ENCODE peak calls at places on chromosomes 12 and 14, in seven cellular contexts. One of them, this sample, is unnamed.

GRCh38 chr12:8033153-8034044 is 883 bp downstream of the FOXJ2 start:
- DNase-seq in DMS153: no peak
- DNase-seq in activated naive CD8-positive, alpha-beta T cell treated with anti-CD3 and anti-CD28 coated beads, Interleukin-2, amount 10 ng/mL, durations not matched to agents 7 days and 5 days: peak
- DNase-seq in stimulated activated CD4-positive, alpha-beta T cell treated with anti-CD3 and anti-CD28 coated beads, Interleukin-4, amount 100 ng/mL, for 48 hours: no peak
- DNase-seq in effector memory CD8-positive, alpha-beta T cell: no peak
- DNase-seq in WTC11: peak
- DNase-seq in T-helper 22 cell: peak
- DNase-seq in this sample: peak

GRCh38 chr12:43206396-43206795 is 345.6 kb downstream of the ADAMTS20 start:
- DNase-seq in DMS153: no peak
- DNase-seq in activated naive CD8-positive, alpha-beta T cell treated with anti-CD3 and anti-CD28 coated beads, Interleukin-2, amount 10 ng/mL, durations not matched to agents 7 days and 5 days: no peak
- DNase-seq in stimulated activated CD4-positive, alpha-beta T cell treated with anti-CD3 and anti-CD28 coated beads, Interleukin-4, amount 100 ng/mL, for 48 hours: no peak
- DNase-seq in effector memory CD8-positive, alpha-beta T cell: no peak
- DNase-seq in WTC11: no peak
- DNase-seq in T-helper 22 cell: no peak
- DNase-seq in this sample: no peak

GRCh38 chr12:6193853-6194815 is 6.1 kb upstream of the CD9 start:
- DNase-seq in DMS153: no peak
- DNase-seq in activated naive CD8-positive, alpha-beta T cell treated with anti-CD3 and anti-CD28 coated beads, Interleukin-2, amount 10 ng/mL, durations not matched to agents 7 days and 5 days: no peak
- DNase-seq in stimulated activated CD4-positive, alpha-beta T cell treated with anti-CD3 and anti-CD28 coated beads, Interleukin-4, amount 100 ng/mL, for 48 hours: no peak
- DNase-seq in effector memory CD8-positive, alpha-beta T cell: no peak
- DNase-seq in WTC11: peak
- DNase-seq in T-helper 22 cell: no peak
- DNase-seq in this sample: peak

GRCh38 chr14:72644758-72645489 is 249.0 kb downstream of the DPF3 start:
- DNase-seq in DMS153: no peak
- DNase-seq in activated naive CD8-positive, alpha-beta T cell treated with anti-CD3 and anti-CD28 coated beads, Interleukin-2, amount 10 ng/mL, durations not matched to agents 7 days and 5 days: no peak
- DNase-seq in stimulated activated CD4-positive, alpha-beta T cell treated with anti-CD3 and anti-CD28 coated beads, Interleukin-4, amount 100 ng/mL, for 48 hours: no peak
- DNase-seq in effector memory CD8-positive, alpha-beta T cell: no peak
- DNase-seq in WTC11: no peak
- DNase-seq in T-helper 22 cell: no peak
- DNase-seq in this sample: no peak

GRCh38 chr14:61547186-61548121 is 147.9 kb upstream of the HIF1A start:
- DNase-seq in DMS153: no peak
- DNase-seq in activated naive CD8-positive, alpha-beta T cell treated with anti-CD3 and anti-CD28 coated beads, Interleukin-2, amount 10 ng/mL, durations not matched to agents 7 days and 5 days: no peak
- DNase-seq in stimulated activated CD4-positive, alpha-beta T cell treated with anti-CD3 and anti-CD28 coated beads, Interleukin-4, amount 100 ng/mL, for 48 hours: no peak
- DNase-seq in effector memory CD8-positive, alpha-beta T cell: no peak
- DNase-seq in WTC11: no peak
- DNase-seq in T-helper 22 cell: no peak
- DNase-seq in this sample: no peak

GRCh38 chr12:78431931-78432330 is 432.6 kb upstream of the SYT1 start:
- DNase-seq in DMS153: no peak
- DNase-seq in activated naive CD8-positive, alpha-beta T cell treated with anti-CD3 and anti-CD28 coated beads, Interleukin-2, amount 10 ng/mL, durations not matched to agents 7 days and 5 days: no peak
- DNase-seq in stimulated activated CD4-positive, alpha-beta T cell treated with anti-CD3 and anti-CD28 coated beads, Interleukin-4, amount 100 ng/mL, for 48 hours: no peak
- DNase-seq in effector memory CD8-positive, alpha-beta T cell: no peak
- DNase-seq in WTC11: no peak
- DNase-seq in T-helper 22 cell: no peak
- DNase-seq in this sample: no peak

GRCh38 chr12:78095623-78096022 is 264.9 kb downstream of the NAV3 start:
- DNase-seq in DMS153: no peak
- DNase-seq in activated naive CD8-positive, alpha-beta T cell treated with anti-CD3 and anti-CD28 coated beads, Interleukin-2, amount 10 ng/mL, durations not matched to agents 7 days and 5 days: no peak
- DNase-seq in stimulated activated CD4-positive, alpha-beta T cell treated with anti-CD3 and anti-CD28 coated beads, Interleukin-4, amount 100 ng/mL, for 48 hours: no peak
- DNase-seq in effector memory CD8-positive, alpha-beta T cell: no peak
- DNase-seq in WTC11: no peak
- DNase-seq in T-helper 22 cell: no peak
- DNase-seq in this sample: no peak

GRCh38 chr14:49993565-49993964 is 100.7 kb downstream of the ARF6 start:
- DNase-seq in DMS153: no peak
- DNase-seq in activated naive CD8-positive, alpha-beta T cell treated with anti-CD3 and anti-CD28 coated beads, Interleukin-2, amount 10 ng/mL, durations not matched to agents 7 days and 5 days: no peak
- DNase-seq in stimulated activated CD4-positive, alpha-beta T cell treated with anti-CD3 and anti-CD28 coated beads, Interleukin-4, amount 100 ng/mL, for 48 hours: no peak
- DNase-seq in effector memory CD8-positive, alpha-beta T cell: no peak
- DNase-seq in WTC11: no peak
- DNase-seq in T-helper 22 cell: no peak
- DNase-seq in this sample: no peak

GRCh38 chr14:105398044-105398725 is at the start of gene TEX22:
- DNase-seq in DMS153: peak
- DNase-seq in activated naive CD8-positive, alpha-beta T cell treated with anti-CD3 and anti-CD28 coated beads, Interleukin-2, amount 10 ng/mL, durations not matched to agents 7 days and 5 days: peak
- DNase-seq in stimulated activated CD4-positive, alpha-beta T cell treated with anti-CD3 and anti-CD28 coated beads, Interleukin-4, amount 100 ng/mL, for 48 hours: peak
- DNase-seq in effector memory CD8-positive, alpha-beta T cell: peak
- DNase-seq in WTC11: peak
- DNase-seq in T-helper 22 cell: peak
- DNase-seq in this sample: peak

GRCh38 chr14:58964598-58964928 is 223.9 kb upstream of the DAAM1 start:
- DNase-seq in DMS153: peak
- DNase-seq in activated naive CD8-positive, alpha-beta T cell treated with anti-CD3 and anti-CD28 coated beads, Interleukin-2, amount 10 ng/mL, durations not matched to agents 7 days and 5 days: no peak
- DNase-seq in stimulated activated CD4-positive, alpha-beta T cell treated with anti-CD3 and anti-CD28 coated beads, Interleukin-4, amount 100 ng/mL, for 48 hours: no peak
- DNase-seq in effector memory CD8-positive, alpha-beta T cell: no peak
- DNase-seq in WTC11: no peak
- DNase-seq in T-helper 22 cell: no peak
- DNase-seq in this sample: no peak

GRCh38 chr14:72716471-72716870 is 177.4 kb downstream of the DPF3 start:
- DNase-seq in DMS153: no peak
- DNase-seq in activated naive CD8-positive, alpha-beta T cell treated with anti-CD3 and anti-CD28 coated beads, Interleukin-2, amount 10 ng/mL, durations not matched to agents 7 days and 5 days: no peak
- DNase-seq in stimulated activated CD4-positive, alpha-beta T cell treated with anti-CD3 and anti-CD28 coated beads, Interleukin-4, amount 100 ng/mL, for 48 hours: no peak
- DNase-seq in effector memory CD8-positive, alpha-beta T cell: no peak
- DNase-seq in WTC11: no peak
- DNase-seq in T-helper 22 cell: no peak
- DNase-seq in this sample: no peak

GRCh38 chr14:69941768-69942742 is 62.8 kb downstream of the SMOC1 start:
- DNase-seq in DMS153: no peak
- DNase-seq in activated naive CD8-positive, alpha-beta T cell treated with anti-CD3 and anti-CD28 coated beads, Interleukin-2, amount 10 ng/mL, durations not matched to agents 7 days and 5 days: no peak
- DNase-seq in stimulated activated CD4-positive, alpha-beta T cell treated with anti-CD3 and anti-CD28 coated beads, Interleukin-4, amount 100 ng/mL, for 48 hours: no peak
- DNase-seq in effector memory CD8-positive, alpha-beta T cell: no peak
- DNase-seq in WTC11: no peak
- DNase-seq in T-helper 22 cell: no peak
- DNase-seq in this sample: no peak

GRCh38 chr14:90499121-90499520 is 102.3 kb downstream of the CALM1 start:
- DNase-seq in DMS153: no peak
- DNase-seq in activated naive CD8-positive, alpha-beta T cell treated with anti-CD3 and anti-CD28 coated beads, Interleukin-2, amount 10 ng/mL, durations not matched to agents 7 days and 5 days: no peak
- DNase-seq in stimulated activated CD4-positive, alpha-beta T cell treated with anti-CD3 and anti-CD28 coated beads, Interleukin-4, amount 100 ng/mL, for 48 hours: no peak
- DNase-seq in effector memory CD8-positive, alpha-beta T cell: no peak
- DNase-seq in WTC11: no peak
- DNase-seq in T-helper 22 cell: no peak
- DNase-seq in this sample: peak

GRCh38 chr12:1047898-1048660 is 57.1 kb downstream of the ERC1 start:
- DNase-seq in DMS153: no peak
- DNase-seq in activated naive CD8-positive, alpha-beta T cell treated with anti-CD3 and anti-CD28 coated beads, Interleukin-2, amount 10 ng/mL, durations not matched to agents 7 days and 5 days: no peak
- DNase-seq in stimulated activated CD4-positive, alpha-beta T cell treated with anti-CD3 and anti-CD28 coated beads, Interleukin-4, amount 100 ng/mL, for 48 hours: no peak
- DNase-seq in effector memory CD8-positive, alpha-beta T cell: no peak
- DNase-seq in WTC11: no peak
- DNase-seq in T-helper 22 cell: no peak
- DNase-seq in this sample: peak

GRCh38 chr14:90645842-90646443 is 170.3 kb downstream of the TTC7B start:
- DNase-seq in DMS153: no peak
- DNase-seq in activated naive CD8-positive, alpha-beta T cell treated with anti-CD3 and anti-CD28 coated beads, Interleukin-2, amount 10 ng/mL, durations not matched to agents 7 days and 5 days: no peak
- DNase-seq in stimulated activated CD4-positive, alpha-beta T cell treated with anti-CD3 and anti-CD28 coated beads, Interleukin-4, amount 100 ng/mL, for 48 hours: no peak
- DNase-seq in effector memory CD8-positive, alpha-beta T cell: no peak
- DNase-seq in WTC11: peak
- DNase-seq in T-helper 22 cell: no peak
- DNase-seq in this sample: peak

GRCh38 chr12:108918206-108918605 is 38.3 kb downstream of the DAO start:
- DNase-seq in DMS153: no peak
- DNase-seq in activated naive CD8-positive, alpha-beta T cell treated with anti-CD3 and anti-CD28 coated beads, Interleukin-2, amount 10 ng/mL, durations not matched to agents 7 days and 5 days: no peak
- DNase-seq in stimulated activated CD4-positive, alpha-beta T cell treated with anti-CD3 and anti-CD28 coated beads, Interleukin-4, amount 100 ng/mL, for 48 hours: no peak
- DNase-seq in effector memory CD8-positive, alpha-beta T cell: no peak
- DNase-seq in WTC11: no peak
- DNase-seq in T-helper 22 cell: no peak
- DNase-seq in this sample: peak

GRCh38 chr12:48045061-48045846 is 41.0 kb upstream of the COL2A1 start:
- DNase-seq in DMS153: no peak
- DNase-seq in activated naive CD8-positive, alpha-beta T cell treated with anti-CD3 and anti-CD28 coated beads, Interleukin-2, amount 10 ng/mL, durations not matched to agents 7 days and 5 days: no peak
- DNase-seq in stimulated activated CD4-positive, alpha-beta T cell treated with anti-CD3 and anti-CD28 coated beads, Interleukin-4, amount 100 ng/mL, for 48 hours: no peak
- DNase-seq in effector memory CD8-positive, alpha-beta T cell: no peak
- DNase-seq in WTC11: no peak
- DNase-seq in T-helper 22 cell: no peak
- DNase-seq in this sample: no peak

This sample was measured in endodermal cell.